ENCODE peak calls at places on chromosomes 7 and 10, in four cellular contexts. X is gastrocnemius medialis, S is stomach, Z is A549. M is an unnamed sample.

GRCh38 chr10:121754667-121755066 is 156.4 kb upstream of the FGFR2 start:
- DNase-seq in X (no peak), S (no peak), Z (no peak), M (no peak)

GRCh38 chr10:6211341-6212265 is 8.9 kb downstream of the PFKFB3 start:
- DNase-seq in X (peak; percentile 53), S (no peak), Z (peak; percentile 59), M (no peak)

GRCh38 chr7:132352774-132353173 is 223.5 kb downstream of the PLXNA4 start:
- DNase-seq in X (no peak), S (no peak), Z (no peak), M (no peak)

GRCh38 chr10:121736315-121737002 is 138.2 kb upstream of the FGFR2 start:
- DNase-seq in X (no peak), S (no peak), Z (no peak), M (no peak)

GRCh38 chr7:86025807-86026206 is 617.9 kb upstream of the GRM3 start:
- DNase-seq in X (no peak), S (no peak), Z (no peak), M (no peak)

GRCh38 chr7:137962875-137963507 is 38.9 kb downstream of the CREB3L2 start:
- DNase-seq in X (no peak), S (no peak), Z (no peak), M (no peak)

GRCh38 chr10:45000138-45000763 is 472 bp upstream of the ZNF22 start:
- DNase-seq in X (peak; percentile 84), S (no peak), Z (no peak), M (peak; percentile 96)

GRCh38 chr10:112214335-112214941 is 30.9 kb upstream of the GPAM start:
- DNase-seq in X (no peak), S (no peak), Z (no peak), M (no peak)

GRCh38 chr10:9621216-9621615 is 1396.5 kb upstream of the CELF2 start:
- DNase-seq in X (no peak), S (no peak), Z (no peak), M (no peak)

GRCh38 chr10:24383681-24384106 is 174.8 kb downstream of the KIAA1217 start:
- DNase-seq in X (peak; percentile 98), S (peak; percentile 95), Z (peak; percentile 84), M (peak; percentile 87)

GRCh38 chr10:18279202-18279601 is 139.0 kb downstream of the CACNB2 start:
- DNase-seq in X (no peak), S (no peak), Z (peak; percentile 7), M (no peak)

GRCh38 chr7:112462236-112462635 is 12.0 kb downstream of the IFRD1 start:
- DNase-seq in X (peak; percentile 76), S (peak; percentile 40), Z (peak; percentile 63), M (no peak)

GRCh38 chr10:70578371-70578947 is 24.1 kb downstream of the PRF1 start:
- DNase-seq in X (no peak), S (no peak), Z (no peak), M (no peak)

GRCh38 chr10:22332116-22332692 is 11.3 kb downstream of the BMI1 start:
- DNase-seq in X (no peak), S (no peak), Z (no peak), M (no peak)

GRCh38 chr10:132112611-132113010 is 46.9 kb downstream of the JAKMIP3 start:
- DNase-seq in X (no peak), S (peak; percentile 13), Z (no peak), M (no peak)

GRCh38 chr10:89853796-89854195 is 152.4 kb downstream of the KIF20B start:
- DNase-seq in X (no peak), S (no peak), Z (no peak), M (no peak)

GRCh38 chr7:22001345-22002004 is 55.8 kb upstream of the CDCA7L start:
- DNase-seq in X (no peak), S (no peak), Z (peak; percentile 44), M (no peak)

GRCh38 chr10:30752481-30752881 is 122.9 kb upstream of the LYZL2 start:
- DNase-seq in X (no peak), S (no peak), Z (no peak), M (no peak)

GRCh38 chr7:33905389-33906032 is at the start of gene BMPER:
- DNase-seq in X (no peak), S (peak; percentile 49), Z (peak; percentile 47), M (no peak)

GRCh38 chr7:157461805-157462771 is 125.3 kb downstream of the DNAJB6 start:
- DNase-seq in X (peak; percentile 11), S (peak; percentile 25), Z (no peak), M (no peak)

GRCh38 chr10:48437546-48437945 is 131.1 kb downstream of the MAPK8 start:
- DNase-seq in X (no peak), S (no peak), Z (no peak), M (no peak)

GRCh38 chr7:40299097-40299496 is 164.3 kb downstream of the SUGCT start:
- DNase-seq in X (no peak), S (no peak), Z (no peak), M (no peak)

GRCh38 chr7:69787736-69788431 is 189.6 kb downstream of the AUTS2 start:
- DNase-seq in X (no peak), S (no peak), Z (no peak), M (no peak)

GRCh38 chr10:86263209-86263608 is 103.4 kb downstream of the GRID1 start:
- DNase-seq in X (no peak), S (peak; percentile 24), Z (no peak), M (no peak)

GRCh38 chr10:33337335-33337854 is 2.9 kb upstream of the NRP1 start:
- DNase-seq in X (no peak), S (no peak), Z (peak; percentile 48), M (no peak)

GRCh38 chr10:133212853-133213494 is 17.0 kb upstream of the UTF1 start:
- DNase-seq in X (no peak), S (no peak), Z (no peak), M (no peak)

GRCh38 chr10:126628746-126629145 is 41.7 kb downstream of the C10orf90 start:
- DNase-seq in X (no peak), S (no peak), Z (no peak), M (no peak)

GRCh38 chr7:70893985-70894722 is 237.8 kb upstream of the GALNT17 start:
- DNase-seq in X (no peak), S (no peak), Z (no peak), M (no peak)

GRCh38 chr10:28633750-28634149 is 43.6 kb upstream of the BAMBI start:
- DNase-seq in X (no peak), S (no peak), Z (peak; percentile 36), M (no peak)

GRCh38 chr7:41170466-41170865 is 532.4 kb downstream of the INHBA start:
- DNase-seq in X (no peak), S (no peak), Z (no peak), M (no peak)

GRCh38 chr7:32868116-32868515 is 23.4 kb downstream of the KBTBD2 start:
- DNase-seq in X (no peak), S (peak; percentile 52), Z (no peak), M (no peak)

GRCh38 chr10:116385311-116385710 is 42.3 kb upstream of the PNLIPRP3 start:
- DNase-seq in X (no peak), S (no peak), Z (no peak), M (no peak)

GRCh38 chr10:22491931-22492615 is 146.8 kb downstream of the SPAG6 start:
- DNase-seq in X (no peak), S (no peak), Z (no peak), M (no peak)

GRCh38 chr7:150811-151221 is 41.6 kb upstream of the FAM20C start:
- DNase-seq in X (no peak), S (no peak), Z (no peak), M (no peak)

GRCh38 chr10:71218046-71218832 is 5.9 kb downstream of the UNC5B start:
- DNase-seq in X (peak; percentile 17), S (peak; percentile 35), Z (peak; percentile 36), M (peak; percentile 80)

GRCh38 chr10:32273326-32273725 is 73.6 kb downstream of the EPC1 start:
- DNase-seq in X (no peak), S (no peak), Z (no peak), M (no peak)

GRCh38 chr10:96606216-96606615 is 19.4 kb upstream of the TM9SF3 start:
- DNase-seq in X (no peak), S (no peak), Z (no peak), M (no peak)

GRCh38 chr10:130656582-130657133 is 520.5 kb downstream of the GLRX3 start:
- DNase-seq in X (no peak), S (no peak), Z (no peak), M (peak; percentile 65)

GRCh38 chr7:24911213-24911603 is 68.8 kb downstream of the OSBPL3 start:
- DNase-seq in X (no peak), S (no peak), Z (no peak), M (no peak)

DNA sequence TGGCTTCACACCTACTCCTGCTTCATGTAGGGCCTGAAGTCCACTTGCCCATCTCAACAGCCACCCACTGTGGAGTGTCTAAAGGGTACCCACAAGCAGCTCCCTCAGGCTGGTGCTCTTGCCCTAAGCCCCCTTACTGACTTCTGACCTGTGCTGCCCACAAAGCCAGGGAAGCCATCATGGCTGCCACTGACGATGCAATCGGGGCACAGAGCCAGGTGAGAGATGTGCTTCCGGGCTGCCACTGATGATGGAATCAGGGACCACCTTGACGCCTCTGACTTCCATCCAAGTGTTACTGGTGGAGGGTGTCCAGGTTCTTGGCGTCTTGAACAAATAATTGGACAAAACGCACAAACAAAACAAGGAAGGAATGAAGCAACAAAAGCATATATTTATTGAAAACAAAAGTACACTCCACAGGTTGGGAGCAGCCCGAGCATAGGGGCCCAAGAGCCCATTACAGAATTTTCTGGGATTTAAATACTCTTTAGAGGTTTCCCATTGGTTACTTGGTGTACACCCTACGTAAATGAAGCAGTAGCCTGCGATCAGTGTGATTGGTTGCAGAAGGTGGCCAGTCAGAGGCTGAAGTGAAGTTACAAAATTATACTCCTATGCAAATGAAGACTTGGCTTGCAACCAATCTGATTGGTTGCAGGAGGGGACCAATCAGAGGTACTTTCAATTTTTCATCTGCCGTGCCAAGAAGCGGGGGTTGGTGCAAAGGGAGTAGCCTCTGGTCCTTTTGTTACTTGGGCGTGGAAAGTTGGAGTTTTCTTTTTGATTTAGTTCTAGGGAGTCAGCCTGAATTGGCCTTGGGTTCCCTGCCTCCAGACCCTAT is 4.5 kb downstream of the CPA2 start:
- DNase-seq in X (no peak), S (no peak), Z (no peak), M (no peak)
- TF ChIP-seq POLR2A in X (no peak), S (no peak), Z (no peak), M (no peak)

GRCh38 chr10:57964371-57964770 is 303.3 kb downstream of the IPMK start:
- DNase-seq in X (no peak), S (no peak), Z (peak; percentile 33), M (no peak)
- TF ChIP-seq CTCF in X (no peak), S (no peak), Z (no peak), M (no peak)

GRCh38 chr7:103823084-103823483 is 166.4 kb downstream of the RELN start:
- DNase-seq in X (no peak), S (no peak), Z (no peak), M (no peak)

GRCh38 chr7:103824251-103824650 is 165.2 kb downstream of the RELN start:
- DNase-seq in X (no peak), S (no peak), Z (no peak), M (no peak)

DNA sequence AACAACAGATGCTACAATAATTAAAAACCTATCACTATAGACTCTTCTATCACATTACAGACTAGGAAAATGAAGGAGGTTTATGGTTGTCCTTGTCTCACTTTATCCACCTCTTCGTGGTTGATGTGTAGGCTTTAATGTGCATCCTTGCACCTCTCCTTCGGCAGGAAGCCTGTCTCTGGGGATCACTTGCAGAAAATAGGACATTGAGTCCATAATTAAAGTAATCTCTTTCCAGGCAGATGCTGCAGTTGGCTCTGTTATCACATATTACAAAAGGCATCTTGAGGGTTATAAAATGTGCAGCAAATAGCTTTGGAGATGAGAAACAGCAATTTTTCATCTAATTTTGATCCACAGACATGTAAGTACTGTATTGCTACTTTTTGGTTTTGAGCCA is 168.4 kb downstream of the RELN start:
- DNase-seq in X (no peak), S (no peak), Z (no peak), M (no peak)
- H3K4me3 ChIP-seq in X (no peak overlapping the region), S (no peak overlapping the region), Z (no peak overlapping the region), M (no peak overlapping the region)

GRCh38 chr7:143884978-143885559 is 16.9 kb downstream of the TCAF1 start:
- DNase-seq in X (no peak), S (no peak), Z (no peak), M (peak; percentile 85)
- TF ChIP-seq POLR2A in X (no peak), S (no peak), Z (no peak), M (no peak)

M was measured in lower leg skin.